ENCODE peak calls at places on chromosomes 6 and 20, in five cellular contexts. One of them, this sample, is unnamed.
A peak's percentile ranks its signal among the peaks of the same experiment; 100 is the strongest.

GRCh38 chr20:10060223-10060622 is 25.4 kb downstream of the ANKEF1 start:
- DNase-seq in Calu3: no peak
- DNase-seq in kidney epithelial cell: no peak
- DNase-seq in HFF-Myc: no peak
- DNase-seq in MM.1S: peak; percentile 27
- DNase-seq in this sample: no peak

GRCh38 chr20:45867811-45868176 is 10.4 kb downstream of the ZSWIM3 start:
- DNase-seq in HFF-Myc: no peak
- DNase-seq in Calu3: no peak
- DNase-seq in kidney epithelial cell: peak; percentile 31
- DNase-seq in MM.1S: no peak
- DNase-seq in this sample: no peak

GRCh38 chr6:7060769-7061516 is 46.8 kb upstream of the RREB1 start:
- DNase-seq in HFF-Myc: no peak
- DNase-seq in MM.1S: no peak
- DNase-seq in Calu3: no peak
- DNase-seq in kidney epithelial cell: no peak
- DNase-seq in this sample: no peak

GRCh38 chr6:161446934-161447333 is 173.1 kb upstream of the AGPAT4 start:
- DNase-seq in Calu3: no peak
- DNase-seq in MM.1S: no peak
- DNase-seq in kidney epithelial cell: no peak
- DNase-seq in HFF-Myc: no peak
- DNase-seq in this sample: no peak

GRCh38 chr20:60137657-60138245 is 179.5 kb downstream of the CDH26 start:
- DNase-seq in kidney epithelial cell: no peak
- DNase-seq in HFF-Myc: no peak
- DNase-seq in MM.1S: peak; percentile 83
- DNase-seq in Calu3: peak; percentile 58
- DNase-seq in this sample: peak; percentile 14

GRCh38 chr20:33685328-33686007 is 717 bp downstream of the E2F1 start:
- DNase-seq in Calu3: peak; percentile 74
- DNase-seq in kidney epithelial cell: no peak
- DNase-seq in MM.1S: peak; percentile 87
- DNase-seq in HFF-Myc: no peak
- DNase-seq in this sample: peak; percentile 64

GRCh38 chr6:11009353-11009752 is 34.8 kb downstream of the ELOVL2 start:
- DNase-seq in Calu3: no peak
- DNase-seq in HFF-Myc: no peak
- DNase-seq in kidney epithelial cell: peak; percentile 48
- DNase-seq in MM.1S: peak; percentile 75
- DNase-seq in this sample: no peak

GRCh38 chr20:38165089-38165965 is at the start of gene TGM2:
- DNase-seq in kidney epithelial cell: no peak
- DNase-seq in Calu3: peak; percentile 98
- DNase-seq in MM.1S: peak; percentile 52
- DNase-seq in HFF-Myc: no peak
- DNase-seq in this sample: peak; percentile 49

GRCh38 chr6:157265630-157266029 is 57.7 kb downstream of the TMEM242 start:
- DNase-seq in MM.1S: no peak
- DNase-seq in HFF-Myc: no peak
- DNase-seq in Calu3: no peak
- DNase-seq in kidney epithelial cell: no peak
- DNase-seq in this sample: no peak

GRCh38 chr20:9241721-9242427 is 173.0 kb downstream of the PLCB4 start:
- DNase-seq in kidney epithelial cell: no peak
- DNase-seq in HFF-Myc: no peak
- DNase-seq in MM.1S: no peak
- DNase-seq in Calu3: no peak
- DNase-seq in this sample: no peak

GRCh38 chr6:28606424-28607391 is 81.0 kb downstream of the GPX5 start:
- DNase-seq in MM.1S: no peak
- DNase-seq in Calu3: peak; percentile 82
- DNase-seq in HFF-Myc: peak; percentile 61
- DNase-seq in kidney epithelial cell: no peak
- DNase-seq in this sample: peak; percentile 62

GRCh38 chr6:1724124-1724523 is 114.4 kb downstream of the FOXC1 start:
- DNase-seq in kidney epithelial cell: no peak
- DNase-seq in MM.1S: no peak
- DNase-seq in Calu3: peak; percentile 39
- DNase-seq in HFF-Myc: no peak
- DNase-seq in this sample: no peak

GRCh38 chr6:130494745-130495144 is 128.9 kb downstream of the TMEM200A start:
- DNase-seq in kidney epithelial cell: no peak
- DNase-seq in HFF-Myc: no peak
- DNase-seq in MM.1S: no peak
- DNase-seq in Calu3: no peak
- DNase-seq in this sample: no peak

GRCh38 chr6:71419954-71420692 is 131.5 kb downstream of the OGFRL1 start:
- DNase-seq in HFF-Myc: no peak
- DNase-seq in kidney epithelial cell: no peak
- DNase-seq in Calu3: peak; percentile 63
- DNase-seq in MM.1S: peak; percentile 21
- DNase-seq in this sample: no peak

GRCh38 chr6:154509421-154510143 is 903 bp downstream of the CNKSR3 start:
- DNase-seq in MM.1S: no peak
- DNase-seq in HFF-Myc: no peak
- DNase-seq in Calu3: peak; percentile 26
- DNase-seq in kidney epithelial cell: no peak
- DNase-seq in this sample: peak; percentile 25

GRCh38 chr6:132259070-132259469 is 142.2 kb downstream of the MOXD1 start:
- DNase-seq in kidney epithelial cell: no peak
- DNase-seq in MM.1S: peak; percentile 43
- DNase-seq in HFF-Myc: peak; percentile 12
- DNase-seq in Calu3: peak; percentile 19
- DNase-seq in this sample: no peak

GRCh38 chr6:144338951-144339681 is 54.0 kb downstream of the UTRN start:
- DNase-seq in Calu3: no peak
- DNase-seq in HFF-Myc: no peak
- DNase-seq in kidney epithelial cell: no peak
- DNase-seq in MM.1S: no peak
- DNase-seq in this sample: no peak

GRCh38 chr6:31740397-31741223 is 805 bp downstream of the MSH5 start:
- DNase-seq in kidney epithelial cell: no peak
- DNase-seq in HFF-Myc: no peak
- DNase-seq in Calu3: peak; percentile 69
- DNase-seq in MM.1S: peak; percentile 43
- DNase-seq in this sample: no peak

GRCh38 chr6:36387440-36388303 is at the start of gene ETV7:
- DNase-seq in kidney epithelial cell: no peak
- DNase-seq in HFF-Myc: no peak
- DNase-seq in Calu3: peak; percentile 44
- DNase-seq in MM.1S: peak; percentile 31
- DNase-seq in this sample: no peak

GRCh38 chr6:142384455-142385332 is 82.9 kb downstream of the ADGRG6 start:
- DNase-seq in kidney epithelial cell: no peak
- DNase-seq in HFF-Myc: no peak
- DNase-seq in Calu3: no peak
- DNase-seq in MM.1S: no peak
- DNase-seq in this sample: no peak

GRCh38 chr6:142386657-142387056 is 84.8 kb downstream of the ADGRG6 start:
- DNase-seq in Calu3: no peak
- DNase-seq in MM.1S: no peak
- DNase-seq in HFF-Myc: no peak
- DNase-seq in kidney epithelial cell: no peak
- DNase-seq in this sample: no peak

GRCh38 chr6:142385352-142385751 is 83.5 kb downstream of the ADGRG6 start:
- DNase-seq in MM.1S: no peak
- DNase-seq in HFF-Myc: no peak
- DNase-seq in Calu3: no peak
- DNase-seq in kidney epithelial cell: no peak
- DNase-seq in this sample: no peak

GRCh38 chr6:142387997-142388815 is 86.4 kb downstream of the ADGRG6 start:
- DNase-seq in HFF-Myc: no peak
- DNase-seq in Calu3: no peak
- DNase-seq in kidney epithelial cell: no peak
- DNase-seq in MM.1S: no peak
- DNase-seq in this sample: no peak
- TF ChIP-seq CTCF in HFF-Myc: peak; percentile 53
- TF ChIP-seq CTCF in Calu3: no peak
- TF ChIP-seq CTCF in kidney epithelial cell: peak; percentile 72
- TF ChIP-seq CTCF in MM.1S: peak; percentile 36
- TF ChIP-seq CTCF in this sample: peak; percentile 83

GRCh38 chr6:82701341-82701740 is 337.7 kb downstream of the TPBG start:
- DNase-seq in HFF-Myc: no peak
- DNase-seq in MM.1S: no peak
- DNase-seq in kidney epithelial cell: no peak
- DNase-seq in Calu3: no peak
- DNase-seq in this sample: no peak
- TF ChIP-seq CTCF in HFF-Myc: no peak
- TF ChIP-seq CTCF in MM.1S: no peak
- TF ChIP-seq CTCF in kidney epithelial cell: no peak
- TF ChIP-seq CTCF in Calu3: no peak
- TF ChIP-seq CTCF in this sample: no peak

DNA sequence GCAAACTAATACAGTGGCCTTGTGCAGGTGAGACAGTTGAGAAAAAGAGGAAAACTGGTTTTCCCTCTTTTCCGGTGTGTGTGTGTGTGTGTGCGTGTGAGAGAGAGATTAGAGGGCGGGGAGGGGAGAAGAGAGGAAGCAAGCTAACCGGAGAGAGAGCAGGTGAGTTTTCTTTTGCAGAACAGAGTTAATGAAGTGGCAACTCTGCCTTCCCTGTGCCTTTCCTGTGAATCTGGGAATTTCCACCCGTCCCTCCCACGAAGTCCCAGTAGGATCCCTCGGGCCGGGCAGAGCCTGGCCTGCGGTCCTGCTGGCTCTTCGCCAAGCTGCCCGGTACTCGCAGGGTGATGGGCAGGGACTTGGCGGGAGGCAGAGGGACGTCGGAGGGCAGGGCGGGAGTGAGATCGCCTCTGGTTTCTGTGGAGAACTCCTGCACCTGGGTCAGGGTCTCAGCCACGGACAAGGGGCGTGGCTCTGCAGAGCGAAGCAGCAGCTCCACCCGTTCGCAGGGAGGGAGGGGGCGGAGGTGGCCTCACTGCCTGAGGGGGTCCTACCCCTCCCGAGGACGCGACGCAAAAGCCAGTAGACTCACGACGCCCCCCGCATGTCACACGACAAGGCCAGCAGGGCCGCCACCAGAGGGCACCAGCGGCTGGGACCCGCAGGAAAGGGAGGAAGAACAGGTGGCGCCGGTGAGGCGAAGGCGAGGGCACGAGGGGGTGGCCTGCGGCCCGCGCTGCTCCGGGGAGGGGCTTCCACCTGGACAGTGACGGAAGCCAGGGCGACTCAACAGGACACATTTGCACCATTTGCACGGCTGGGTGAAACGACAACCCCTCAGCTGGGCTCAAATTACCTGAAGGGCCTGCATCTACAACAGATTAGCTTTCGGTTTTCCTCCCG is 51.2 kb upstream of the RNF182 start:
- DNase-seq in HFF-Myc: no peak
- DNase-seq in Calu3: peak; percentile 85
- DNase-seq in MM.1S: peak; percentile 55
- DNase-seq in kidney epithelial cell: peak; percentile 55
- DNase-seq in this sample: peak; percentile 71
- TF ChIP-seq CTCF in HFF-Myc: peak; percentile 78
- TF ChIP-seq CTCF in Calu3: peak; percentile 84
- TF ChIP-seq CTCF in MM.1S: peak; percentile 92
- TF ChIP-seq CTCF in kidney epithelial cell: peak; percentile 91
- TF ChIP-seq CTCF in this sample: peak; percentile 83

DNA sequence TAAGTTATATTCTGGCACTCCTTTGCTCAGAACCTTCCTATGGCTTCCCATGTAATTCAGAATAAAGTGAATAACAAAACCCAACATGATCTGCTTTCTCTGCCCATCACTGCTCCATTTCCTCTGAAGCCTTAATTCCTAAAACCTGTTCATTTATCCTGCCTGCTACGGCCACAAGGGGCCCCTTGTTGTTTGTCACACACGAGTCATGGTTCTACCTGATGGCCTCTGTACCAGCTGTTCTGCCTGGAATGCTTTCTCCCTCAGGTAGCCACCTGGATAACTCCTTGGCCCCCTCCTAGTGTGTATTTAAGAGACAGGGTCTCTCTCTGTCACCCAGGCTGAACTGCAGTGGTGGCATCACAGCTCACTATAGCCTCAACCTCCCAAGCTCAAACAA is 26.8 kb downstream of the ERGIC3 start:
- DNase-seq in HFF-Myc: no peak
- DNase-seq in Calu3: peak; percentile 62
- DNase-seq in MM.1S: peak; percentile 42
- DNase-seq in kidney epithelial cell: no peak
- DNase-seq in this sample: no peak
- TF ChIP-seq CTCF in HFF-Myc: peak; percentile 27
- TF ChIP-seq CTCF in Calu3: peak; percentile 74
- TF ChIP-seq CTCF in MM.1S: peak; percentile 33
- TF ChIP-seq CTCF in kidney epithelial cell: peak; percentile 28
- TF ChIP-seq CTCF in this sample: peak; percentile 46

GRCh38 chr6:33124947-33125346 is 49.2 kb downstream of the HLA-DPB1 start:
- DNase-seq in HFF-Myc: no peak
- DNase-seq in kidney epithelial cell: no peak
- DNase-seq in Calu3: no peak
- DNase-seq in MM.1S: no peak
- DNase-seq in this sample: no peak

GRCh38 chr6:33124525-33124901 is 48.7 kb downstream of the HLA-DPB1 start:
- DNase-seq in kidney epithelial cell: no peak
- DNase-seq in MM.1S: no peak
- DNase-seq in HFF-Myc: no peak
- DNase-seq in Calu3: no peak
- DNase-seq in this sample: no peak

GRCh38 chr6:33123181-33123580 is 47.4 kb downstream of the HLA-DPB1 start:
- DNase-seq in HFF-Myc: no peak
- DNase-seq in kidney epithelial cell: no peak
- DNase-seq in MM.1S: no peak
- DNase-seq in Calu3: no peak
- DNase-seq in this sample: no peak

GRCh38 chr6:33126101-33126714 is 50.4 kb downstream of the HLA-DPB1 start:
- DNase-seq in MM.1S: peak; percentile 67
- DNase-seq in Calu3: peak; percentile 85
- DNase-seq in HFF-Myc: peak; percentile 4
- DNase-seq in kidney epithelial cell: no peak
- DNase-seq in this sample: peak; percentile 66

GRCh38 chr6:33123732-33124524 is 48.1 kb downstream of the HLA-DPB1 start:
- DNase-seq in HFF-Myc: peak; percentile 14
- DNase-seq in MM.1S: peak; percentile 74
- DNase-seq in Calu3: peak; percentile 25
- DNase-seq in kidney epithelial cell: no peak
- DNase-seq in this sample: peak; percentile 28
- TF ChIP-seq CTCF in HFF-Myc: peak; percentile 51
- TF ChIP-seq CTCF in MM.1S: peak; percentile 77
- TF ChIP-seq CTCF in Calu3: peak; percentile 64
- TF ChIP-seq CTCF in kidney epithelial cell: peak; percentile 16
- TF ChIP-seq CTCF in this sample: peak; percentile 70

GRCh38 chr6:26045046-26045938 is 41.9 kb upstream of the HFE start:
- DNase-seq in kidney epithelial cell: no peak
- DNase-seq in MM.1S: peak; percentile 94
- DNase-seq in HFF-Myc: peak; percentile 97
- DNase-seq in Calu3: peak; percentile 81
- DNase-seq in this sample: no peak
- TF ChIP-seq CTCF in kidney epithelial cell: peak; percentile 29
- TF ChIP-seq CTCF in MM.1S: peak; percentile 41
- TF ChIP-seq CTCF in HFF-Myc: no peak
- TF ChIP-seq CTCF in Calu3: no peak
- TF ChIP-seq CTCF in this sample: no peak

GRCh38 chr6:122289721-122290501 is 109.5 kb upstream of the HSF2 start:
- DNase-seq in HFF-Myc: no peak
- DNase-seq in MM.1S: no peak
- DNase-seq in kidney epithelial cell: no peak
- DNase-seq in Calu3: peak; percentile 11
- DNase-seq in this sample: no peak
- TF ChIP-seq CTCF in HFF-Myc: peak; percentile 9
- TF ChIP-seq CTCF in MM.1S: no peak
- TF ChIP-seq CTCF in kidney epithelial cell: peak; percentile 46
- TF ChIP-seq CTCF in Calu3: no peak
- TF ChIP-seq CTCF in this sample: peak; percentile 46

GRCh38 chr20:62305149-62305764 is 2.5 kb downstream of the ADRM1 start:
- DNase-seq in Calu3: peak; percentile 59
- DNase-seq in kidney epithelial cell: no peak
- DNase-seq in MM.1S: peak; percentile 30
- DNase-seq in HFF-Myc: no peak
- DNase-seq in this sample: no peak
- TF ChIP-seq CTCF in Calu3: no peak
- TF ChIP-seq CTCF in kidney epithelial cell: no peak
- TF ChIP-seq CTCF in MM.1S: no peak
- TF ChIP-seq CTCF in HFF-Myc: no peak
- TF ChIP-seq CTCF in this sample: no peak

This sample was measured in neural crest cell.